ENCODE peak calls at places on chromosomes 16 and 17, in seven cellular contexts. R, K, Z, B, P, T and D are unnamed samples.

GRCh38 chr16:81500833-81501521 is 56.4 kb downstream of the CMIP start:
- DNase-seq in R (no peak), K (no peak), Z (no peak), B (no peak), P (no peak), T (peak), D (no peak)

GRCh38 chr17:41773190-41773588 is 13.3 kb downstream of the JUP start:
- DNase-seq in R (peak), K (no peak), Z (no peak), B (peak), P (no peak), T (peak), D (no peak)

GRCh38 chr16:31365131-31365865 is 10.3 kb downstream of the ITGAX start:
- DNase-seq in R (no peak), K (no peak), Z (peak), B (no peak), P (peak), T (no peak), D (peak)

GRCh38 chr17:35257080-35257701 is 14.3 kb downstream of the SLFN5 start:
- DNase-seq in R (no peak), K (no peak), Z (no peak), B (no peak), P (no peak), T (peak), D (no peak)

GRCh38 chr16:70635356-70636016 is 10.9 kb upstream of the IL34 start:
- DNase-seq in R (peak), K (peak), Z (no peak), B (no peak), P (no peak), T (peak), D (no peak)

GRCh38 chr16:64077242-64077641 is 1044.6 kb downstream of the CDH11 start:
- DNase-seq in R (no peak), K (no peak), Z (no peak), B (no peak), P (no peak), T (no peak), D (no peak)

GRCh38 chr16:66964049-66964448 is 3.0 kb downstream of the CES3 start:
- DNase-seq in R (no peak), K (no peak), Z (no peak), B (no peak), P (no peak), T (no peak), D (no peak)

GRCh38 chr17:44359458-44360143 is 4.1 kb downstream of the FAM171A2 start:
- DNase-seq in R (no peak), K (no peak), Z (no peak), B (no peak), P (no peak), T (no peak), D (no peak)

GRCh38 chr16:13193721-13194120 is 292.3 kb downstream of the SHISA9 start:
- DNase-seq in R (no peak), K (no peak), Z (no peak), B (no peak), P (no peak), T (no peak), D (no peak)

GRCh38 chr17:17841620-17842025 is 4.8 kb upstream of the SREBF1 start:
- DNase-seq in R (no peak), K (no peak), Z (no peak), B (no peak), P (no peak), T (no peak), D (no peak)

DNA sequence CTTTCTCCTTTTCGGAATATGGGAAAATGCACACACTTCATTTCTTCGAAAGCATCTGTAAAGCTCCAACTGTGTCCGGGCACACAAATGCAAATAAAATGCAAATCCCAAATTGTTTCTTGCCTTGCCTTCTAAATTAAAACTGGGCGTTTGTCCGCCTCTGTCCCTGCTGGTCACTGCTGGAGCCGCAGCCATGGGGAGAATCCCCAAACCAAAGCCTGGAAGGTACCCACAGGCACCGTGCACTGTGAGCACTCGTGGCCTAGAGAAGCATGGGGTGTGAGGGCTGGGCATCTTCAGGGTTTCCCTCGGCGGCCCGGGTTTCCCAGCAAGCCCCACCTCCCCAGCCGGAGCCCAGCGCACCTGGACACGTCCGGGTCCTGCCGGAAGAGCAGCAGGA is 2.9 kb downstream of the SLC47A2 start:
- DNase-seq in R (no peak), K (no peak), Z (no peak), B (peak), P (no peak), T (no peak), D (no peak)
- TF ChIP-seq CTCF in R (peak), K (no peak), Z (no peak), B (peak), P (no peak), T (no peak), D (no peak)

GRCh38 chr17:2191227-2191626 is 112.4 kb downstream of the SMG6 start:
- DNase-seq in R (no peak), K (no peak), Z (no peak), B (no peak), P (no peak), T (no peak), D (no peak)

GRCh38 chr17:2191785-2192184 is 111.8 kb downstream of the SMG6 start:
- DNase-seq in R (no peak), K (no peak), Z (no peak), B (no peak), P (no peak), T (no peak), D (no peak)

GRCh38 chr17:2190014-2190413 is 113.6 kb downstream of the SMG6 start:
- DNase-seq in R (no peak), K (no peak), Z (no peak), B (no peak), P (no peak), T (no peak), D (no peak)

GRCh38 chr17:2194778-2195417 is 108.7 kb downstream of the SMG6 start:
- DNase-seq in R (no peak), K (no peak), Z (no peak), B (peak), P (no peak), T (no peak), D (no peak)

DNA sequence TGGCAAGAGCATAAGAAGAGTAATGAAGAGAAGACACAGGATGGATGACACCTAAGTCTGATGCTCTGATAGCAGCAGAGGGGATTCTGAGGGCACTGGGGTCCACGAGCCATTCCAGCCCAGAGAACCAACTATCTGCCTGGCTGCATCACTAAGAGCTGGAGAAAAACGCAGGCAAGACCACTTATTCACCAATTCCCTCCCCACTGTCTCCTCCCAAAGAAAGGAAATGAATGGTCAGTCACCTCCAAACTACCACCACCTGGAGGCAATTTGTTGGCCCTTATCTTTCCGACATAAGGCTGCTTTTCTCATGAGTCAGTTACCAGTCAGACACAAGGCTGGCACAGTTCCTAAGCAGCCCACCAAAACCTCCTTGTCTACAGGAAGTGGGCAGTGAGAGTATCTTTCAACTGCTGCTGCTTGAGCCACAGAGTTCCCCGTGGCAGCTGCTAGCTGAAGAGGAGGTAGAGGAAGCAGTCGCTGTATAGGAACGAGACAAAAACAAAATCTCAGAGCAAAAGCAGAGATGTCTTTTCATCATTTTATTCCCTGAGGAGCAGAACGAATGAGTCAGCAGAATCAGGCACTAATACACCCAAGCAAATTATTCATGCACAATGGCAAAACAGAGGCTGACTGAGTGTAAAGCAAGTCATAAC is 111.1 kb downstream of the SMG6 start:
- DNase-seq in R (peak), K (peak), Z (peak), B (no peak), P (peak), T (peak), D (no peak)
- TF ChIP-seq CTCF in R (no peak), K (no peak), Z (no peak), B (no peak), P (no peak), T (no peak), D (no peak)

DNA sequence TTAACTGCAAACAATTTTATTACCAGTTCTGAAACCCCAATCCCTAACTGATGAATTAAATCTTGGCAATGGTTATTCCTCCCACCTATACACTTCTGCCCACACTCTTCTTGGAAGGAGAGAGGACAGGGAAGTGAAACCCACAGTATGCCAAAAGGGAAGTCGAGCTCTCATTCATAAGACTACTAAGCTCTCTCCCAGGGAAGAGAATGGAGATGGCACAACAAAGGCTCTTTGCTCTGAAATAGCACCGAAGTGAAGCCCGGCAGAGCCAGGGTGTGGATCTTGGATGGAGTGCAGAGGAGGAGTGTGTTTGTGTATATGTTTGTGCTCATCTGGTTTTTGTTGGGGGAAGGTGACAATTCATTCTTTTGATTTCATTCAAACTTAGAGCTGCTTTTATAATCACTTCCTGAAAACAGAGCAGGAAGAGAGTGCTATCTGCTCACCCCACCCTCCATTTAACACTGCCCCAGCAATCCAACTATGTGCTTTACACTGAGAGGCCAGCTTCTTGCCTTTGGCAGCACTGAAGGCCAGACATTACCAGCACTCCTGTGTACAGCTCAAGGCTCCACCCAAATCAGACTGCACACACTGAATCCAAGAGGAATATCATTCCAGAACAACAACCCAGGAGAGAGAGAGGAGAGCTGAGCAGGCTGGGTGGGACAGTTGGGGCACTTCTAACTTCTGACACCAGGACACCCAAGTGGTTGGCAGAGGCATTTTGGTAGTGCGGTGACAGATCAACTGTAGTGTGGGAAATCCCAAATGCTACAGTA is 68.8 kb downstream of the HIC1 start:
- DNase-seq in R (no peak), K (no peak), Z (peak), B (no peak), P (peak), T (no peak), D (no peak)
- TF ChIP-seq CTCF in R (no peak), K (no peak), Z (no peak), B (no peak), P (no peak), T (no peak), D (no peak)

GRCh38 chr17:28812136-28812979 is 30.2 kb downstream of the FAM222B start:
- DNase-seq in R (peak), K (peak), Z (peak), B (peak), P (peak), T (peak), D (peak)
- TF ChIP-seq CTCF in R (no peak), K (no peak), Z (no peak), B (no peak), P (no peak), T (no peak), D (no peak)

DNA sequence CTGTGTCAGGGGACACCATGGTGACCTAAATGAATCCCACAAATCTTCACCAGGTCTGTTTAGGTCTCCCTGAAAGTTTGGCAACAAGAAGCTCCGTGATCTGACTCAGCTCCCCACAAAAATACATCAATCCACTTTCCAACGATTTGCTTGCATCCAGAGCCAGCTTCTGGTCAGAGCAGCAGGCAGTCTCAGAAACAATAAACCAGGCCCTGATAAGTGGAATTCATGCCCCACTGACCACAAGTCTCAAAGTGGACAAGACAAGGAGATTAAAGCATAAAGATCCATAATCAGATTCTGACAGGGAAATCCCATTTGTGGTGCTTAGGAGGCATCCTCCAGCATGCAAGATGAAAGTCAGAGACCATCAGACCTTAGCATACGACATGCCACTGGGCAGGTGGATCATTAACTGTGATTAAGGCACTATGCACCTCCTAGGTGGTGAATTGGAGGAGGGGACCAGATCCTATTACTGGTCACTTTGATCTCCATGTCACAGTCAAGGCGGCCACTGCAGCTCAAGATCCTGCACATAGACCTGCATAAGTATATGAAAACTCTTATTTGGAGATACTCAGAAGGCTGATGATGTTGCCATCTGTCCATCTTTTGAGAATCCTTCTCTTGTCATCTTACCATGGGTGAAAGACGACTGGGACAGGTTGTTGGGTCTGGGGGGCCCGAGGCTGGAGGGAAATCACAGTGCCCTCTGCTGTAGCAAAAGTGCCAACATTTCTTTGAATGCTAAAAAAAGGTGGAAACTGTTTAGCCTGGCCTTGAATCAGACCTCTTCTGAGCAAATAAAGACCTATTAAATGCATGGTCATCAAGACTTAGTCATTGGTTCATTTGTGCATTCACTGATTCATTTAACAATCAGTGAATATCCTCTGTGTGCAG is 309.2 kb upstream of the CCL2 start:
- DNase-seq in R (no peak), K (no peak), Z (no peak), B (no peak), P (no peak), T (no peak), D (no peak)
- TF ChIP-seq CTCF in R (no peak), K (no peak), Z (no peak), B (no peak), P (no peak), T (no peak), D (no peak)

DNA sequence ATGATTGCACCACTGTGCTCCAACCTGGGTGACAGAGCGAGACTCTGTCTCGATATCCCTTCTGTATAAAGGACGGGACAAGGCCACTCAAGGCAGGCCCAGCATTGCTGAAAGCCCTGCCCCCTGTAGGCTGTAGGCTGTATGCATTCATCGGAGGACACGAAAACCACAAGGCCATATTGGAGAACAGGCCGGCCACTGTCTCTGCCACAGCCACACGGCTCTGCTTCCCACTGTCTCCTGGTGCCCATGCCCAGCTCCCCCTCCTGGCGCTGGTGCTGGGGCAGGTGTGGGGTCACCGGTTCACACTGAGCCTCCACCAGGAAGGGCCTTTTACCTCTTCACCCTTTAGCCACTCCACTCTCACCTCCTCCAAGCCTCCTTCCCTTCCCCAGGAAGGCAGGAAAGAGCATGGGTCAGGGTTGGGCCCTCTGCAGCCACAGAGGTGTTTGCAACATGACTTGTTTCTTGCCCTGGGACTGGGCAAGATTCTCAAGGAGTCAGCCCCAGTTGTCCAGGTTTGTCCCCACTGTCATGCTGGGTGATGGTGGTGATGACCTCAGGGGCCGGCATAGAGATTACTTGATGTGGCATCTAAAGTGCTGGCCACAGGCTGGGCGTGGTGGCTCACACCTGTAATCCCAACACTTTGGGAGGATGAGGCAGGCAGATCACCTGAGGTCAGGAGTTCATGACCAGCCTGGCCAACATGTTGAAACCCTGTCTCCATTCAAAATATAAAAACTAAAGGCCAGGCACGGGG is 5.3 kb upstream of the NTN3 start:
- DNase-seq in R (no peak), K (no peak), Z (no peak), B (peak), P (no peak), T (no peak), D (no peak)
- TF ChIP-seq CTCF in R (peak), K (no peak), Z (no peak), B (no peak), P (no peak), T (no peak), D (no peak)

GRCh38 chr16:50559804-50560514 is 11.8 kb downstream of the NKD1 start:
- DNase-seq in R (no peak), K (no peak), Z (no peak), B (no peak), P (no peak), T (no peak), D (no peak)
- TF ChIP-seq CTCF in R (no peak), K (no peak), Z (no peak), B (no peak), P (no peak), T (no peak), D (no peak)

DNA sequence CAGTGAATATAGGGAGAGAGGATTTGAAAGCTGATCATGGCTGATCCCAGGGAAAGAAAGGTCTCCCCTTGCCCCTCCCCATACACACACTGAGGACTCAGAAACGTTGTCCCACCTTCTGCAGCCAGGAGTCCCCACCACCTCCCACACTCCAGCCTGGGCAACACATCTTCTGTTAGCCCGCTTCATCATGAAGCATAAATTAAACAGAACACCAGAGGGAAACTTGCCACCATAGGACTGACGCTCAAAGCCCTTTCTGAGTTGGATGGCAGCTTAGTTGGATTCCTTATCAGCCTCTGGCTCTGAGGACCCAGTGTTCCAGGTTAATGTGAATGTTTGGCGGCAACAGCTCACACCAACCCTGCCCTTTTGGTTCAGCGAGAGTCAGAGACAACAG is 33.9 kb downstream of the ARHGAP27 start:
- DNase-seq in R (no peak), K (no peak), Z (no peak), B (no peak), P (no peak), T (no peak), D (no peak)
- TF ChIP-seq CTCF in R (peak), K (no peak), Z (no peak), B (no peak), P (no peak), T (no peak), D (no peak)

GRCh38 chr16:88380099-88380498 is 2.7 kb upstream of the ZNF469 start:
- DNase-seq in R (no peak), K (no peak), Z (no peak), B (no peak), P (no peak), T (no peak), D (no peak)

GRCh38 chr16:88379694-88380040 is 3.1 kb upstream of the ZNF469 start:
- DNase-seq in R (no peak), K (no peak), Z (no peak), B (no peak), P (no peak), T (no peak), D (no peak)

GRCh38 chr16:88377961-88378360 is 4.8 kb upstream of the ZNF469 start:
- DNase-seq in R (no peak), K (no peak), Z (no peak), B (no peak), P (no peak), T (no peak), D (no peak)

GRCh38 chr16:88378401-88378800 is 4.4 kb upstream of the ZNF469 start:
- DNase-seq in R (no peak), K (no peak), Z (no peak), B (no peak), P (no peak), T (no peak), D (no peak)

GRCh38 chr16:88378836-88379693 is 3.7 kb upstream of the ZNF469 start:
- DNase-seq in R (no peak), K (no peak), Z (no peak), B (no peak), P (no peak), T (no peak), D (no peak)
- TF ChIP-seq CTCF in R (no peak), K (no peak), Z (no peak), B (no peak), P (no peak), T (no peak), D (no peak)

GRCh38 chr17:51640108-51640622 is 379.8 kb downstream of the UTP18 start:
- DNase-seq in R (no peak), K (no peak), Z (no peak), B (peak), P (peak), T (peak), D (no peak)
- TF ChIP-seq CTCF in R (no peak), K (no peak), Z (no peak), B (no peak), P (peak), T (no peak), D (no peak)